ENCODE peak calls at places on chromosomes 12 and 14, in five cellular contexts. F is fibroblast of lung; V is sciatic nerve; C is NB4; K is stimulated activated effector memory CD8-positive, alpha-beta T cell treated with anti-CD3 and anti-CD28 coated beads, Interleukin-12 subunit alpha, Interleukin-12 subunit beta, amount 100 ng/mL, for 72 hours. I is an unnamed sample.

GRCh38 chr12:75550401-75550851 is 39.0 kb upstream of the KRR1 start:
- DNase-seq in F (peak; percentile 76), V (no peak), C (no peak), K (no peak), I (no peak)

GRCh38 chr12:110846615-110847566 is at the start of gene CCDC63:
- DNase-seq in F (peak; percentile 55), V (peak; percentile 67), C (peak; percentile 86), K (no peak), I (peak; percentile 10)

GRCh38 chr14:94483071-94483451 is 7.1 kb upstream of the SERPINA9 start:
- DNase-seq in F (no peak), V (no peak), C (no peak), K (no peak), I (no peak)

GRCh38 chr12:93376436-93377251 is 1.1 kb upstream of the NUDT4 start:
- DNase-seq in F (peak; percentile 16), V (peak; percentile 73), C (peak; percentile 51), K (no peak), I (no peak)

GRCh38 chr12:57474862-57475261 is 4.8 kb downstream of the ARHGAP9 start:
- DNase-seq in F (no peak), V (no peak), C (no peak), K (no peak), I (no peak)

GRCh38 chr14:74988131-74988530 is 14.6 kb upstream of the EIF2B2 start:
- DNase-seq in F (peak; percentile 61), V (no peak), C (no peak), K (no peak), I (no peak)

GRCh38 chr12:88693837-88694445 is 113.7 kb upstream of the KITLG start:
- DNase-seq in F (peak; percentile 12), V (no peak), C (no peak), K (no peak), I (no peak)

GRCh38 chr14:34742509-34743115 is 28.2 kb upstream of the CFL2 start:
- DNase-seq in F (no peak), V (no peak), C (no peak), K (no peak), I (no peak)

GRCh38 chr12:111313833-111314259 is 55.0 kb downstream of the PHETA1 start:
- DNase-seq in F (peak; percentile 42), V (peak; percentile 86), C (peak; percentile 88), K (peak; percentile 62), I (peak; percentile 46)

GRCh38 chr14:105050551-105050897 is 14.7 kb downstream of the GPR132 start:
- DNase-seq in F (no peak), V (no peak), C (no peak), K (no peak), I (no peak)

GRCh38 chr12:88650715-88651114 is 70.4 kb upstream of the KITLG start:
- DNase-seq in F (peak; percentile 62), V (no peak), C (no peak), K (no peak), I (peak; percentile 28)

GRCh38 chr14:73235531-73236155 is 1.7 kb upstream of the PAPLN start:
- DNase-seq in F (peak; percentile 32), V (no peak), C (no peak), K (no peak), I (no peak)

GRCh38 chr14:48788771-48789170 is 797.4 kb downstream of the RPS29 start:
- DNase-seq in F (no peak), V (no peak), C (no peak), K (no peak), I (no peak)

GRCh38 chr12:132138941-132139871 is 4.9 kb downstream of the DDX51 start:
- DNase-seq in F (no peak), V (no peak), C (no peak), K (no peak), I (no peak)